ENCODE peak calls at places on chromosomes 16 and 17, in seven cellular contexts. One of them, this sample, is unnamed.
A peak's percentile ranks its signal among the peaks of the same experiment; 100 is the strongest.

GRCh38 chr16:47461598-47462266 is 601 bp downstream of the PHKB start:
- DNase-seq in HepG2: peak; percentile 68
- DNase-seq in GM12878: no peak
- DNase-seq in K562: peak; percentile 91
- DNase-seq in SK-N-SH: peak; percentile 17
- DNase-seq in H1: no peak
- DNase-seq in HCT116: peak; percentile 40
- DNase-seq in this sample: peak; percentile 30

GRCh38 chr16:21150375-21151001 is at the start of gene DNAH3:
- DNase-seq in HepG2: peak; percentile 39
- DNase-seq in GM12878: no peak
- DNase-seq in K562: peak; percentile 62
- DNase-seq in SK-N-SH: peak; percentile 41
- DNase-seq in H1: no peak
- DNase-seq in HCT116: no peak
- DNase-seq in this sample: no peak

GRCh38 chr17:82913304-82914043 is 73.7 kb upstream of the ZNF750 start:
- DNase-seq in HepG2: peak; percentile 42
- DNase-seq in GM12878: no peak
- DNase-seq in K562: peak; percentile 16
- DNase-seq in SK-N-SH: peak; percentile 79
- DNase-seq in H1: no peak
- DNase-seq in HCT116: no peak
- DNase-seq in this sample: peak; percentile 77

GRCh38 chr16:50252874-50253510 is 13.4 kb upstream of the ADCY7 start:
- DNase-seq in HepG2: no peak
- DNase-seq in GM12878: no peak
- DNase-seq in K562: peak; percentile 56
- DNase-seq in SK-N-SH: no peak
- DNase-seq in H1: no peak
- DNase-seq in HCT116: no peak
- DNase-seq in this sample: no peak

GRCh38 chr16:50695017-50696000 is 1.9 kb downstream of the NOD2 start:
- DNase-seq in HepG2: no peak
- DNase-seq in GM12878: no peak
- DNase-seq in K562: no peak
- DNase-seq in SK-N-SH: no peak
- DNase-seq in H1: no peak
- DNase-seq in HCT116: no peak
- DNase-seq in this sample: no peak

GRCh38 chr16:27813591-27813990 is 249.9 kb downstream of the GSG1L start:
- DNase-seq in HepG2: no peak
- DNase-seq in GM12878: no peak
- DNase-seq in K562: no peak
- DNase-seq in SK-N-SH: no peak
- DNase-seq in H1: no peak
- DNase-seq in HCT116: no peak
- DNase-seq in this sample: no peak

GRCh38 chr16:46763147-46763546 is 15.0 kb upstream of the MYLK3 start:
- DNase-seq in HepG2: no peak
- DNase-seq in GM12878: no peak
- DNase-seq in K562: no peak
- DNase-seq in SK-N-SH: no peak
- DNase-seq in H1: no peak
- DNase-seq in HCT116: no peak
- DNase-seq in this sample: no peak

GRCh38 chr16:81388357-81388756 is 56.3 kb upstream of the CMIP start:
- DNase-seq in HepG2: no peak
- DNase-seq in GM12878: no peak
- DNase-seq in K562: no peak
- DNase-seq in SK-N-SH: no peak
- DNase-seq in H1: no peak
- DNase-seq in HCT116: no peak
- DNase-seq in this sample: no peak

GRCh38 chr17:48722201-48722907 is at the start of gene PRAC1:
- DNase-seq in HepG2: no peak
- DNase-seq in GM12878: no peak
- DNase-seq in K562: no peak
- DNase-seq in SK-N-SH: no peak
- DNase-seq in H1: peak; percentile 62
- DNase-seq in HCT116: no peak
- DNase-seq in this sample: no peak

GRCh38 chr16:75764154-75764768 is 38.0 kb upstream of the CPHXL start:
- DNase-seq in HepG2: peak; percentile 69
- DNase-seq in GM12878: peak; percentile 53
- DNase-seq in K562: peak; percentile 72
- DNase-seq in SK-N-SH: peak; percentile 74
- DNase-seq in H1: peak; percentile 53
- DNase-seq in HCT116: peak; percentile 60
- DNase-seq in this sample: peak; percentile 79

GRCh38 chr16:87317766-87318121 is 552 bp upstream of the C16orf95 start:
- DNase-seq in HepG2: peak; percentile 67
- DNase-seq in GM12878: no peak
- DNase-seq in K562: peak; percentile 75
- DNase-seq in SK-N-SH: peak; percentile 75
- DNase-seq in H1: no peak
- DNase-seq in HCT116: no peak
- DNase-seq in this sample: peak; percentile 47

GRCh38 chr17:50871369-50871768 is 5.2 kb upstream of the TOB1 start:
- DNase-seq in HepG2: no peak
- DNase-seq in GM12878: no peak
- DNase-seq in K562: no peak
- DNase-seq in SK-N-SH: no peak
- DNase-seq in H1: no peak
- DNase-seq in HCT116: no peak
- DNase-seq in this sample: no peak
- TF ChIP-seq JUND in HepG2: no peak
- TF ChIP-seq JUND in GM12878: no peak
- TF ChIP-seq JUND in K562: no peak
- TF ChIP-seq JUND in SK-N-SH: no peak
- TF ChIP-seq JUND in H1: no peak
- TF ChIP-seq JUND in HCT116: no peak
- TF ChIP-seq JUND in this sample: no peak

GRCh38 chr17:17671369-17672119 is 9.7 kb upstream of the RAI1 start:
- DNase-seq in HepG2: no peak
- DNase-seq in GM12878: no peak
- DNase-seq in K562: no peak
- DNase-seq in SK-N-SH: no peak
- DNase-seq in H1: no peak
- DNase-seq in HCT116: no peak
- DNase-seq in this sample: no peak

GRCh38 chr17:17668358-17668757 is 12.9 kb upstream of the RAI1 start:
- DNase-seq in HepG2: no peak
- DNase-seq in GM12878: no peak
- DNase-seq in K562: no peak
- DNase-seq in SK-N-SH: no peak
- DNase-seq in H1: no peak
- DNase-seq in HCT116: no peak
- DNase-seq in this sample: no peak

GRCh38 chr17:17669081-17669850 is 12.0 kb upstream of the RAI1 start:
- DNase-seq in HepG2: no peak
- DNase-seq in GM12878: no peak
- DNase-seq in K562: no peak
- DNase-seq in SK-N-SH: peak; percentile 67
- DNase-seq in H1: no peak
- DNase-seq in HCT116: no peak
- DNase-seq in this sample: no peak

GRCh38 chr17:17670701-17671319 is 10.4 kb upstream of the RAI1 start:
- DNase-seq in HepG2: no peak
- DNase-seq in GM12878: no peak
- DNase-seq in K562: no peak
- DNase-seq in SK-N-SH: no peak
- DNase-seq in H1: no peak
- DNase-seq in HCT116: no peak
- DNase-seq in this sample: no peak

GRCh38 chr17:17669851-17670232 is 11.4 kb upstream of the RAI1 start:
- DNase-seq in HepG2: no peak
- DNase-seq in GM12878: no peak
- DNase-seq in K562: no peak
- DNase-seq in SK-N-SH: no peak
- DNase-seq in H1: no peak
- DNase-seq in HCT116: no peak
- DNase-seq in this sample: no peak
- TF ChIP-seq JUND in HepG2: no peak
- TF ChIP-seq JUND in GM12878: no peak
- TF ChIP-seq JUND in K562: no peak
- TF ChIP-seq JUND in SK-N-SH: no peak
- TF ChIP-seq JUND in H1: no peak
- TF ChIP-seq JUND in HCT116: no peak
- TF ChIP-seq JUND in this sample: no peak

DNA sequence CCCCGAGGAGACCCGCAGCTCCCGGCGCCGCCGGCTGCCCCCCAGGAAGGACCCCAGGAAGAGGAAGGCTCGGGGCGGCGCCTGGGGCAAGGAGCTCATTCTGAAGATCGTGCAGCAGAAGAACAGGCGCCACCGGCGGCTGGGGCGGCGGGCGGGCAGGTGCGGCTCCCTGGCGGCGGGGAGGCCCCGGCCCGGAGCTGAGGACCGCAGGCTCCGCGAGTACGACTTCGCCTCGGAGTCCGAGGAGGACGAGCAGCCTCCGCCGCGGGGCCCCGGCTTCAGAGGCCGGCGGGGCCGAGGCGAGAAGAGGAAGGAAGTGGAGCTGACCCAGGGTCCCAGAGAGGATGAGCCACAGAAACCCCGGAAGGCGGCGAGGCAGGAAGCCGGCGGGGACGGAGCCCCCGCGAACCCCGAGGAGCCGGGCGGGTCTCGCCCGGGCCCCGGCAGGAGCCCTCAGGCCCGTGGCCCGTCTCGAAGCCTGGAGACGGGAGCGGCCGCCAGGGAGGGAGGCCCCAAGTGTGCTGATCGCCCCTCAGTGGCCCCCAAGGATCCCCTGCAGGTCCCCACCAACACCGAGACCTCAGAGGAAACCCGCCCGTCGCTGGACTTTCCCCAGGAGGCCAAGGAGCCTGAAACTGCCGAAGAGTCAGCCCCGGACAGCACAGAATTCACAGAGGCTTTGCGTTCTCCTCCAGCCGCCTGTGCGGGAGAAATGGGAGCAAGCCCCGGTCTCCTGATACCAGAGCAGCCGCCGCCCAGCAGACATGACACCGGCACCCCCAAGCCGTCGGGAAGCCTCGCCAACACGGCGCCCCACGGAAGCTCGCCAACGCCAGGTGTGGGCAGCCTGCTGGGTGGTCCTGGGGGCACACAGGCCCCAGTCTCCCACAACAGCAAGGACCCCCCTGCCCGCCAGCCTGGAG is 22.3 kb upstream of the ZFPM1 start:
- DNase-seq in HepG2: no peak
- DNase-seq in GM12878: no peak
- DNase-seq in K562: peak; percentile 41
- DNase-seq in SK-N-SH: no peak
- DNase-seq in H1: peak; percentile 74
- DNase-seq in HCT116: no peak
- DNase-seq in this sample: no peak
- TF ChIP-seq JUND in HepG2: no peak
- TF ChIP-seq JUND in GM12878: no peak
- TF ChIP-seq JUND in K562: no peak
- TF ChIP-seq JUND in SK-N-SH: no peak
- TF ChIP-seq JUND in H1: no peak
- TF ChIP-seq JUND in HCT116: no peak
- TF ChIP-seq JUND in this sample: no peak

GRCh38 chr17:17754719-17755686 is 73.7 kb downstream of the RAI1 start:
- DNase-seq in HepG2: no peak
- DNase-seq in GM12878: no peak
- DNase-seq in K562: no peak
- DNase-seq in SK-N-SH: no peak
- DNase-seq in H1: no peak
- DNase-seq in HCT116: no peak
- DNase-seq in this sample: no peak
- TF ChIP-seq JUND in HepG2: no peak
- TF ChIP-seq JUND in GM12878: no peak
- TF ChIP-seq JUND in K562: no peak
- TF ChIP-seq JUND in SK-N-SH: no peak
- TF ChIP-seq JUND in H1: no peak
- TF ChIP-seq JUND in HCT116: no peak
- TF ChIP-seq JUND in this sample: no peak

GRCh38 chr17:72413077-72414031 is 292.5 kb downstream of the SOX9 start:
- DNase-seq in HepG2: peak; percentile 100
- DNase-seq in GM12878: no peak
- DNase-seq in K562: no peak
- DNase-seq in SK-N-SH: no peak
- DNase-seq in H1: no peak
- DNase-seq in HCT116: no peak
- DNase-seq in this sample: no peak

GRCh38 chr17:72412650-72413076 is 291.8 kb downstream of the SOX9 start:
- DNase-seq in HepG2: peak; percentile 70
- DNase-seq in GM12878: no peak
- DNase-seq in K562: no peak
- DNase-seq in SK-N-SH: no peak
- DNase-seq in H1: no peak
- DNase-seq in HCT116: no peak
- DNase-seq in this sample: no peak

GRCh38 chr17:72408641-72409040 is 287.8 kb downstream of the SOX9 start:
- DNase-seq in HepG2: no peak
- DNase-seq in GM12878: no peak
- DNase-seq in K562: no peak
- DNase-seq in SK-N-SH: no peak
- DNase-seq in H1: no peak
- DNase-seq in HCT116: no peak
- DNase-seq in this sample: no peak

GRCh38 chr17:72409405-72410002 is 288.7 kb downstream of the SOX9 start:
- DNase-seq in HepG2: no peak
- DNase-seq in GM12878: no peak
- DNase-seq in K562: no peak
- DNase-seq in SK-N-SH: no peak
- DNase-seq in H1: no peak
- DNase-seq in HCT116: no peak
- DNase-seq in this sample: no peak

GRCh38 chr17:72411124-72411563 is 290.3 kb downstream of the SOX9 start:
- DNase-seq in HepG2: no peak
- DNase-seq in GM12878: no peak
- DNase-seq in K562: no peak
- DNase-seq in SK-N-SH: no peak
- DNase-seq in H1: no peak
- DNase-seq in HCT116: no peak
- DNase-seq in this sample: no peak
- TF ChIP-seq JUND in HepG2: no peak
- TF ChIP-seq JUND in GM12878: no peak
- TF ChIP-seq JUND in K562: no peak
- TF ChIP-seq JUND in SK-N-SH: no peak
- TF ChIP-seq JUND in H1: no peak
- TF ChIP-seq JUND in HCT116: peak; percentile 91
- TF ChIP-seq JUND in this sample: no peak